ENCODE peak calls at places on chromosomes 2 and 18, in eight cellular contexts. One of them, this sample, is unnamed.

GRCh38 chr2:18763338-18763737 is 174.0 kb upstream of the NT5C1B start:
- DNase-seq in T-helper 9 cell: no peak
- DNase-seq in B cell: no peak
- DNase-seq in NCI-H1436: no peak
- DNase-seq in GM12865: no peak
- DNase-seq in cardiac muscle cell: no peak
- DNase-seq in HT1080: no peak
- DNase-seq in neural crest cell: no peak
- DNase-seq in this sample: no peak

GRCh38 chr2:207601774-207602173 is 23.4 kb downstream of the METTL21A start:
- DNase-seq in T-helper 9 cell: no peak
- DNase-seq in B cell: no peak
- DNase-seq in NCI-H1436: no peak
- DNase-seq in GM12865: no peak
- DNase-seq in cardiac muscle cell: no peak
- DNase-seq in HT1080: no peak
- DNase-seq in neural crest cell: no peak
- DNase-seq in this sample: no peak

GRCh38 chr2:110740747-110741349 is 8.5 kb downstream of the ACOXL start:
- DNase-seq in T-helper 9 cell: no peak
- DNase-seq in B cell: no peak
- DNase-seq in NCI-H1436: no peak
- DNase-seq in GM12865: no peak
- DNase-seq in cardiac muscle cell: no peak
- DNase-seq in HT1080: no peak
- DNase-seq in neural crest cell: no peak
- DNase-seq in this sample: no peak

GRCh38 chr2:235146206-235146605 is 194.4 kb downstream of the SH3BP4 start:
- DNase-seq in T-helper 9 cell: no peak
- DNase-seq in B cell: no peak
- DNase-seq in NCI-H1436: no peak
- DNase-seq in GM12865: no peak
- DNase-seq in cardiac muscle cell: no peak
- DNase-seq in HT1080: no peak
- DNase-seq in neural crest cell: no peak
- DNase-seq in this sample: no peak

GRCh38 chr2:55109219-55109891 is 59.1 kb upstream of the RTN4 start:
- DNase-seq in T-helper 9 cell: no peak
- DNase-seq in B cell: no peak
- DNase-seq in NCI-H1436: no peak
- DNase-seq in GM12865: no peak
- DNase-seq in cardiac muscle cell: no peak
- DNase-seq in HT1080: peak
- DNase-seq in neural crest cell: no peak
- DNase-seq in this sample: peak

GRCh38 chr2:219476605-219477578 is 21.8 kb upstream of the GMPPA start:
- DNase-seq in T-helper 9 cell: no peak
- DNase-seq in B cell: no peak
- DNase-seq in NCI-H1436: no peak
- DNase-seq in GM12865: no peak
- DNase-seq in cardiac muscle cell: peak
- DNase-seq in HT1080: no peak
- DNase-seq in neural crest cell: peak
- DNase-seq in this sample: no peak

GRCh38 chr2:19933351-19933981 is 31.7 kb upstream of the TTC32 start:
- DNase-seq in T-helper 9 cell: no peak
- DNase-seq in B cell: no peak
- DNase-seq in NCI-H1436: no peak
- DNase-seq in GM12865: peak
- DNase-seq in cardiac muscle cell: no peak
- DNase-seq in HT1080: peak
- DNase-seq in neural crest cell: no peak
- DNase-seq in this sample: peak

GRCh38 chr18:31720867-31721266 is 36.5 kb upstream of the B4GALT6 start:
- DNase-seq in T-helper 9 cell: no peak
- DNase-seq in B cell: no peak
- DNase-seq in NCI-H1436: no peak
- DNase-seq in GM12865: no peak
- DNase-seq in cardiac muscle cell: no peak
- DNase-seq in HT1080: peak
- DNase-seq in neural crest cell: no peak
- DNase-seq in this sample: no peak

GRCh38 chr2:58970365-58970764 is 729.2 kb upstream of the FANCL start:
- DNase-seq in T-helper 9 cell: no peak
- DNase-seq in B cell: no peak
- DNase-seq in NCI-H1436: no peak
- DNase-seq in GM12865: no peak
- DNase-seq in cardiac muscle cell: no peak
- DNase-seq in HT1080: no peak
- DNase-seq in neural crest cell: no peak
- DNase-seq in this sample: no peak

GRCh38 chr2:9205963-9206948 is at the start of gene ASAP2:
- DNase-seq in T-helper 9 cell: no peak
- DNase-seq in B cell: peak
- DNase-seq in NCI-H1436: peak
- DNase-seq in GM12865: peak
- DNase-seq in cardiac muscle cell: peak
- DNase-seq in HT1080: peak
- DNase-seq in neural crest cell: peak
- DNase-seq in this sample: peak

GRCh38 chr2:96100893-96101304 is 15.5 kb downstream of the ADRA2B start:
- DNase-seq in T-helper 9 cell: no peak
- DNase-seq in B cell: no peak
- DNase-seq in NCI-H1436: no peak
- DNase-seq in GM12865: no peak
- DNase-seq in cardiac muscle cell: no peak
- DNase-seq in HT1080: no peak
- DNase-seq in neural crest cell: no peak
- DNase-seq in this sample: no peak

GRCh38 chr2:28753043-28753683 is 1.5 kb downstream of the PPP1CB start:
- DNase-seq in T-helper 9 cell: no peak
- DNase-seq in B cell: peak
- DNase-seq in NCI-H1436: peak
- DNase-seq in GM12865: peak
- DNase-seq in cardiac muscle cell: peak
- DNase-seq in HT1080: peak
- DNase-seq in neural crest cell: no peak
- DNase-seq in this sample: peak

GRCh38 chr2:176211110-176211509 is 22.6 kb downstream of the HOXD1 start:
- DNase-seq in T-helper 9 cell: no peak
- DNase-seq in B cell: no peak
- DNase-seq in NCI-H1436: no peak
- DNase-seq in GM12865: no peak
- DNase-seq in cardiac muscle cell: no peak
- DNase-seq in HT1080: no peak
- DNase-seq in neural crest cell: no peak
- DNase-seq in this sample: no peak

This sample was measured in HuH-7.5.